ENCODE peak calls at places on chromosomes 7 and 10, in six cellular contexts. A is MV-4-11; F is activated CD4-positive, alpha-beta T cell treated with anti-CD3 and anti-CD28 coated beads, Interleukin-2, amount 50 U/mL, for 1 hour; I is body of pancreas; N is CD8-positive, alpha-beta T cell; W is posterior cingulate gyrus. O is an unnamed sample.

GRCh38 chr10:109429956-109430760 is 493.2 kb downstream of the XPNPEP1 start:
- DNase-seq in A (no peak), F (no peak), I (no peak), N (no peak), W (no peak), O (no peak)

GRCh38 chr10:119284679-119285096 is 77.3 kb downstream of the GRK5 start:
- DNase-seq in A (no peak), F (no peak), I (no peak), N (no peak), W (peak), O (no peak)

GRCh38 chr7:87231715-87232114 is 12.2 kb upstream of the TMEM243 start:
- DNase-seq in A (no peak), F (no peak), I (no peak), N (no peak), W (no peak), O (no peak)

GRCh38 chr10:5563237-5563961 is 38.6 kb downstream of the CALML3 start:
- DNase-seq in A (no peak), F (no peak), I (no peak), N (no peak), W (peak), O (no peak)

GRCh38 chr7:18119985-18120384 is 92.3 kb upstream of the PRPS1L1 start:
- DNase-seq in A (no peak), F (no peak), I (no peak), N (no peak), W (no peak), O (no peak)

GRCh38 chr10:79069325-79070090 is 742 bp downstream of the ZMIZ1 start:
- DNase-seq in A (peak), F (peak), I (peak), N (peak), W (peak), O (no peak)

GRCh38 chr7:127632276-127632910 is 14.5 kb upstream of the PAX4 start:
- DNase-seq in A (no peak), F (no peak), I (no peak), N (no peak), W (no peak), O (no peak)

GRCh38 chr7:143372070-143372469 is 9.1 kb upstream of the ZYX start:
- DNase-seq in A (peak), F (peak), I (no peak), N (peak), W (peak), O (no peak)

GRCh38 chr10:66322261-66322660 is 603.6 kb upstream of the LRRTM3 start:
- DNase-seq in A (no peak), F (no peak), I (no peak), N (no peak), W (no peak), O (no peak)

GRCh38 chr10:33336606-33337334 is 2.3 kb upstream of the NRP1 start:
- DNase-seq in A (peak), F (no peak), I (peak), N (no peak), W (peak), O (peak)

GRCh38 chr7:93145324-93145723 is 2.9 kb downstream of the SAMD9L start:
- DNase-seq in A (peak), F (no peak), I (no peak), N (no peak), W (no peak), O (no peak)

GRCh38 chr7:138352570-138353461 is 107.2 kb upstream of the TRIM24 start:
- DNase-seq in A (no peak), F (no peak), I (no peak), N (no peak), W (peak), O (no peak)

O was measured in HuH-7.